ENCODE peak calls at places on chromosome 11, in eight cellular contexts. One of them, this sample, is unnamed.

GRCh38 chr11:75582935-75583709 is 21.1 kb downstream of the SERPINH1 start:
- DNase-seq in endodermal cell: peak
- DNase-seq in tibial artery: peak
- DNase-seq in H9: peak
- DNase-seq in PC-9: peak
- DNase-seq in AG04450: no peak
- DNase-seq in transverse colon: peak
- DNase-seq in adrenal gland: peak
- DNase-seq in this sample: peak

GRCh38 chr11:1086171-1087102 is 11.8 kb downstream of the MUC2 start:
- DNase-seq in endodermal cell: no peak
- DNase-seq in tibial artery: peak
- DNase-seq in H9: no peak
- DNase-seq in PC-9: no peak
- DNase-seq in AG04450: no peak
- DNase-seq in transverse colon: no peak
- DNase-seq in adrenal gland: no peak
- DNase-seq in this sample: no peak

GRCh38 chr11:65538232-65538914 is 13.5 kb downstream of the SCYL1 start:
- DNase-seq in endodermal cell: no peak
- DNase-seq in tibial artery: no peak
- DNase-seq in H9: no peak
- DNase-seq in PC-9: no peak
- DNase-seq in AG04450: no peak
- DNase-seq in transverse colon: no peak
- DNase-seq in adrenal gland: peak
- DNase-seq in this sample: no peak

GRCh38 chr11:103013426-103013825 is 57.9 kb upstream of the MMP13 start:
- DNase-seq in endodermal cell: no peak
- DNase-seq in tibial artery: no peak
- DNase-seq in H9: no peak
- DNase-seq in PC-9: no peak
- DNase-seq in AG04450: no peak
- DNase-seq in transverse colon: no peak
- DNase-seq in adrenal gland: no peak
- DNase-seq in this sample: no peak

GRCh38 chr11:134541355-134541754 is 129.3 kb upstream of the B3GAT1 start:
- DNase-seq in endodermal cell: no peak
- DNase-seq in tibial artery: peak
- DNase-seq in H9: peak
- DNase-seq in PC-9: no peak
- DNase-seq in AG04450: no peak
- DNase-seq in transverse colon: no peak
- DNase-seq in adrenal gland: no peak
- DNase-seq in this sample: no peak

GRCh38 chr11:17219016-17219415 is 11.2 kb upstream of the PIK3C2A start:
- DNase-seq in endodermal cell: no peak
- DNase-seq in tibial artery: no peak
- DNase-seq in H9: no peak
- DNase-seq in PC-9: no peak
- DNase-seq in AG04450: no peak
- DNase-seq in transverse colon: no peak
- DNase-seq in adrenal gland: no peak
- DNase-seq in this sample: no peak

GRCh38 chr11:113242767-113243397 is 71.5 kb upstream of the TTC12 start:
- DNase-seq in endodermal cell: no peak
- DNase-seq in tibial artery: no peak
- DNase-seq in H9: peak
- DNase-seq in PC-9: no peak
- DNase-seq in AG04450: no peak
- DNase-seq in transverse colon: no peak
- DNase-seq in adrenal gland: no peak
- DNase-seq in this sample: no peak

GRCh38 chr11:123180166-123180565 is 14.9 kb downstream of the CLMP start:
- DNase-seq in endodermal cell: no peak
- DNase-seq in tibial artery: no peak
- DNase-seq in H9: no peak
- DNase-seq in PC-9: no peak
- DNase-seq in AG04450: no peak
- DNase-seq in transverse colon: no peak
- DNase-seq in adrenal gland: no peak
- DNase-seq in this sample: no peak

GRCh38 chr11:72378704-72379383 is 55.5 kb downstream of the CLPB start:
- DNase-seq in endodermal cell: no peak
- DNase-seq in tibial artery: peak
- DNase-seq in H9: no peak
- DNase-seq in PC-9: no peak
- DNase-seq in AG04450: no peak
- DNase-seq in transverse colon: peak
- DNase-seq in adrenal gland: peak
- DNase-seq in this sample: no peak

GRCh38 chr11:130055637-130056036 is 14.1 kb upstream of the APLP2 start:
- DNase-seq in endodermal cell: no peak
- DNase-seq in tibial artery: no peak
- DNase-seq in H9: no peak
- DNase-seq in PC-9: no peak
- DNase-seq in AG04450: no peak
- DNase-seq in transverse colon: no peak
- DNase-seq in adrenal gland: peak
- DNase-seq in this sample: peak

GRCh38 chr11:122398851-122399250 is 256.7 kb upstream of the UBASH3B start:
- DNase-seq in endodermal cell: no peak
- DNase-seq in tibial artery: no peak
- DNase-seq in H9: no peak
- DNase-seq in PC-9: no peak
- DNase-seq in AG04450: no peak
- DNase-seq in transverse colon: no peak
- DNase-seq in adrenal gland: no peak
- DNase-seq in this sample: no peak

DNA sequence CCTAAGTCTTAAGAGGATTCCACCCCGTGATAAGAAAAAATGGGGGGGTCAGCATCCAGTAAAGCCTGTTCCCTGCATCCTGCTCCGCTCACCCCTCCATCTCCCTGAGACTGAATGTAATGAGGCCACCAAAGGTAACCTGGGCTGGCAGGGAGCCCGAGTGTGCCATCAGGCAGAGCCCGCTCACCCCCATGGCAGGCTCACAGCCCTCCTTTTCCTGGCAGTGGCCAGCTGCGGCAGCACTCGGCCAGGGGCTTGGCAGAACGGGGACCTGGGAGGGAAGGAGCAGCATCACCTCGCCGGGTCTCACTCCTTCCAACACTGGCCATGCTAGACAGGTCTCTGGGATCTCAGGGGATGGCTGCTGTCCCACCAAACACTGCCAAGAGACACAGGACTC is 64.4 kb downstream of the PRDM11 start:
- DNase-seq in endodermal cell: no peak
- DNase-seq in tibial artery: no peak
- DNase-seq in H9: no peak
- DNase-seq in PC-9: no peak
- DNase-seq in AG04450: no peak
- DNase-seq in transverse colon: no peak
- DNase-seq in adrenal gland: no peak
- DNase-seq in this sample: no peak
- H3K27ac ChIP-seq in endodermal cell: no peak
- H3K27ac ChIP-seq in tibial artery: peak
- H3K27ac ChIP-seq in H9: no peak
- H3K27ac ChIP-seq in PC-9: no peak
- H3K27ac ChIP-seq in AG04450: no peak
- H3K27ac ChIP-seq in transverse colon: peak
- H3K27ac ChIP-seq in adrenal gland: peak
- H3K27ac ChIP-seq in this sample: no peak

DNA sequence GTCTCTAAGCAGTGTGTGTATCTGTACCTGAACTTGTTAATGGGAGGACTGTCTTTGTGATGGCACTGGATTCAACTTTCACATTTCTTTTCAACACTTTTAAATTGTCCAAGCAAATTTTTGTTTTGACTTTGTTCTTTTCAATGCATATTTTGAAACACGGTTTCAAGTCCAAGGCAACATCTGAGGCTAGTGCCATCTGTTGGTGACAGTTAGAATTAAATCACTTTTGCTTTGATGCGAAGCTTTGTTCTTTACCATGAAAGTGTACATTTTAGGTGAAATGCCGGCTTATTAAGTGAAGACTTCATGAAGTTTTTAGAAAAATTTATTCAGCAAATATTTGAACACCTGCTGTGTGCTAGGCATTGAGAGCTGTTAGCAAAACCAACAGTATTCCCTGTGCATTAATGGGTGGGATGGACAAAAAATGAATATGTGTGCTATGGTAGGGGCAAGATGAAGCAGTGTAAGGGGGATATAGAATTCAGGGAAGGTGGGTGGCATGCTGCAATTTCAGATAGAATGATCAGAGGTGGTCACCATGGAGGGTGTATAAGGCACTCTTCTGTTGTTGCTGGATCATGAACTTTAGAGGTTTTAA is 70.2 kb downstream of the DDX10 start:
- DNase-seq in endodermal cell: no peak
- DNase-seq in tibial artery: no peak
- DNase-seq in H9: no peak
- DNase-seq in PC-9: no peak
- DNase-seq in AG04450: no peak
- DNase-seq in transverse colon: no peak
- DNase-seq in adrenal gland: no peak
- DNase-seq in this sample: no peak
- TF ChIP-seq CTCF in endodermal cell: peak
- TF ChIP-seq CTCF in tibial artery: no peak
- TF ChIP-seq CTCF in H9: peak
- TF ChIP-seq CTCF in PC-9: peak
- TF ChIP-seq CTCF in AG04450: peak
- TF ChIP-seq CTCF in transverse colon: peak
- TF ChIP-seq CTCF in adrenal gland: peak
- TF ChIP-seq CTCF in this sample: peak

DNA sequence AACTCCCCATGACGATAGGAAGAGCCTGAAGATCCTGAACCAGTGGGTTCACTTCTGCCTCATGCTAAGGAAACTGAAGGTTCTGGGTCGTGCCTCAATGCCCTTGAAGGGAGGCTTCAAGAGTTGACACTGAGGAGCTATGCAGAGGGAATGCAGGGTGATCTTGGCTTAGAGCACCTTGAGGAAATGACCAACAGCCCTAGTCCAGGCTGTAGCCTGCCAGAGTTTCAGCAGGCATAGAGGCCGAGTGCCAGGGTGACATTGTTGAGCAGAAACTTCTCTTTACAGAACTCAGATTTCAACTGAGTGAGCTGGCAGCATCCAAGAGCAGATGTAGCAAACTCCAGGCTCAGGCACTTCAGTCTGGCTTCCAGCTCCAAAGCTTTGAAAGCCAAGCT is 23.1 kb upstream of the CAPRIN1 start:
- DNase-seq in endodermal cell: no peak
- DNase-seq in tibial artery: no peak
- DNase-seq in H9: no peak
- DNase-seq in PC-9: no peak
- DNase-seq in AG04450: no peak
- DNase-seq in transverse colon: peak
- DNase-seq in adrenal gland: no peak
- DNase-seq in this sample: no peak
- H3K27ac ChIP-seq in endodermal cell: no peak
- H3K27ac ChIP-seq in tibial artery: peak
- H3K27ac ChIP-seq in H9: no peak
- H3K27ac ChIP-seq in PC-9: no peak
- H3K27ac ChIP-seq in AG04450: no peak
- H3K27ac ChIP-seq in transverse colon: peak
- H3K27ac ChIP-seq in adrenal gland: no peak
- H3K27ac ChIP-seq in this sample: peak

DNA sequence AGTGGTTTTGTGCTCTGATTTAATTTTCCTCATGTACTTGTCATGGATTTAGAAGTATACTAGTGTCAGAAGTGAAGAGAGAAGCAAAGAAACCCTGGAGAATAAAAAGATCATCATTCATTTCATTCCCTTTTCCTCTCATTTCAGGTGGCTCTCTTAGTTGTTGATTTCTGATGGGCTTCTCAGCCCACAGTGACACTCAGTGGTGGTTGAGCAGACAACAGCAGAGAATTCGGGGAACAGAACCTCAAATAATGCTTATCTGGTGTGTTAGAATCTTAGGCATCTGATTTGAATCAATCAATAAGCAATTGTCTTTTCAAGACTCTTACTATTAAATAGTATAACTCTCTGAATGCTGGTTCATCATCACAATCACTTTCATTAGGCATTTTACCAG is 1289.4 kb downstream of the FAM181B start:
- DNase-seq in endodermal cell: peak
- DNase-seq in tibial artery: no peak
- DNase-seq in H9: no peak
- DNase-seq in PC-9: no peak
- DNase-seq in AG04450: no peak
- DNase-seq in transverse colon: no peak
- DNase-seq in adrenal gland: no peak
- DNase-seq in this sample: no peak
- TF ChIP-seq CTCF in endodermal cell: peak
- TF ChIP-seq CTCF in tibial artery: no peak
- TF ChIP-seq CTCF in H9: peak
- TF ChIP-seq CTCF in PC-9: peak
- TF ChIP-seq CTCF in AG04450: no peak
- TF ChIP-seq CTCF in transverse colon: no peak
- TF ChIP-seq CTCF in adrenal gland: no peak
- TF ChIP-seq CTCF in this sample: no peak